ENCODE peak calls at places on chromosomes 16 and 17, in ten cellular contexts. One of them, this sample, is unnamed.

GRCh38 chr17:21363776-21364642 is 12.1 kb upstream of the KCNJ12 start:
- DNase-seq in breast epithelium: no peak
- DNase-seq in heart left ventricle: no peak
- DNase-seq in neural progenitor cell: no peak
- DNase-seq in heart right ventricle: no peak
- DNase-seq in body of pancreas: no peak
- DNase-seq in Peyer's patch: no peak
- DNase-seq in mammary epithelial cell: no peak
- DNase-seq in endodermal cell: no peak
- DNase-seq in ovary: no peak
- DNase-seq in this sample: no peak

GRCh38 chr16:31072540-31073072 is 1.4 kb downstream of the ZNF668 start:
- DNase-seq in heart left ventricle: no peak
- DNase-seq in ovary: no peak
- DNase-seq in heart right ventricle: no peak
- DNase-seq in Peyer's patch: peak; percentile 33
- DNase-seq in mammary epithelial cell: peak; percentile 41
- DNase-seq in breast epithelium: no peak
- DNase-seq in endodermal cell: peak; percentile 63
- DNase-seq in neural progenitor cell: peak; percentile 39
- DNase-seq in body of pancreas: no peak
- DNase-seq in this sample: no peak

GRCh38 chr17:34571428-34572130 is 7.8 kb upstream of the TMEM132E start:
- DNase-seq in ovary: no peak
- DNase-seq in heart left ventricle: no peak
- DNase-seq in Peyer's patch: no peak
- DNase-seq in endodermal cell: no peak
- DNase-seq in neural progenitor cell: no peak
- DNase-seq in heart right ventricle: no peak
- DNase-seq in breast epithelium: no peak
- DNase-seq in body of pancreas: no peak
- DNase-seq in mammary epithelial cell: no peak
- DNase-seq in this sample: no peak

GRCh38 chr17:33523577-33523981 is 230.5 kb upstream of the ASIC2 start:
- DNase-seq in breast epithelium: no peak
- DNase-seq in neural progenitor cell: no peak
- DNase-seq in heart right ventricle: no peak
- DNase-seq in heart left ventricle: no peak
- DNase-seq in mammary epithelial cell: peak; percentile 5
- DNase-seq in body of pancreas: peak; percentile 6
- DNase-seq in ovary: no peak
- DNase-seq in Peyer's patch: no peak
- DNase-seq in endodermal cell: no peak
- DNase-seq in this sample: no peak

GRCh38 chr17:82972836-82973372 is 106.5 kb upstream of the METRNL start:
- DNase-seq in endodermal cell: peak; percentile 26
- DNase-seq in neural progenitor cell: no peak
- DNase-seq in ovary: no peak
- DNase-seq in heart left ventricle: no peak
- DNase-seq in body of pancreas: no peak
- DNase-seq in Peyer's patch: no peak
- DNase-seq in breast epithelium: no peak
- DNase-seq in mammary epithelial cell: no peak
- DNase-seq in heart right ventricle: no peak
- DNase-seq in this sample: no peak

GRCh38 chr17:33204701-33205100 is 88.4 kb downstream of the ASIC2 start:
- DNase-seq in heart right ventricle: no peak
- DNase-seq in Peyer's patch: no peak
- DNase-seq in mammary epithelial cell: no peak
- DNase-seq in neural progenitor cell: no peak
- DNase-seq in endodermal cell: no peak
- DNase-seq in ovary: no peak
- DNase-seq in heart left ventricle: no peak
- DNase-seq in body of pancreas: no peak
- DNase-seq in breast epithelium: no peak
- DNase-seq in this sample: no peak

GRCh38 chr17:73255671-73256181 is 6.0 kb downstream of the CPSF4L start:
- DNase-seq in heart right ventricle: peak; percentile 55
- DNase-seq in neural progenitor cell: peak; percentile 78
- DNase-seq in endodermal cell: peak; percentile 94
- DNase-seq in body of pancreas: peak; percentile 64
- DNase-seq in ovary: peak; percentile 74
- DNase-seq in breast epithelium: no peak
- DNase-seq in mammary epithelial cell: peak; percentile 53
- DNase-seq in heart left ventricle: peak; percentile 75
- DNase-seq in Peyer's patch: peak; percentile 32
- DNase-seq in this sample: peak; percentile 48

GRCh38 chr17:22694362-22695227 is 1002.3 kb downstream of the KCNJ18 start:
- DNase-seq in heart right ventricle: no peak
- DNase-seq in breast epithelium: no peak
- DNase-seq in body of pancreas: no peak
- DNase-seq in ovary: no peak
- DNase-seq in neural progenitor cell: no peak
- DNase-seq in mammary epithelial cell: no peak
- DNase-seq in heart left ventricle: no peak
- DNase-seq in endodermal cell: peak; percentile 61
- DNase-seq in Peyer's patch: no peak
- DNase-seq in this sample: no peak

GRCh38 chr17:4741544-4741943 is 1.8 kb upstream of the CXCL16 start:
- DNase-seq in heart left ventricle: no peak
- DNase-seq in endodermal cell: no peak
- DNase-seq in Peyer's patch: no peak
- DNase-seq in ovary: no peak
- DNase-seq in neural progenitor cell: no peak
- DNase-seq in body of pancreas: no peak
- DNase-seq in breast epithelium: no peak
- DNase-seq in heart right ventricle: no peak
- DNase-seq in mammary epithelial cell: no peak
- DNase-seq in this sample: no peak

GRCh38 chr17:4743216-4743615 is 3.5 kb upstream of the CXCL16 start:
- DNase-seq in endodermal cell: no peak
- DNase-seq in Peyer's patch: no peak
- DNase-seq in ovary: no peak
- DNase-seq in heart left ventricle: no peak
- DNase-seq in body of pancreas: no peak
- DNase-seq in breast epithelium: no peak
- DNase-seq in neural progenitor cell: no peak
- DNase-seq in mammary epithelial cell: no peak
- DNase-seq in heart right ventricle: no peak
- DNase-seq in this sample: no peak

GRCh38 chr17:4743898-4744297 is 4.2 kb upstream of the CXCL16 start:
- DNase-seq in neural progenitor cell: no peak
- DNase-seq in heart left ventricle: no peak
- DNase-seq in mammary epithelial cell: no peak
- DNase-seq in breast epithelium: no peak
- DNase-seq in endodermal cell: no peak
- DNase-seq in body of pancreas: no peak
- DNase-seq in ovary: no peak
- DNase-seq in heart right ventricle: no peak
- DNase-seq in Peyer's patch: no peak
- DNase-seq in this sample: no peak

GRCh38 chr17:4742133-4742532 is 2.4 kb upstream of the CXCL16 start:
- DNase-seq in ovary: no peak
- DNase-seq in mammary epithelial cell: no peak
- DNase-seq in heart left ventricle: no peak
- DNase-seq in endodermal cell: no peak
- DNase-seq in heart right ventricle: no peak
- DNase-seq in body of pancreas: no peak
- DNase-seq in breast epithelium: no peak
- DNase-seq in Peyer's patch: no peak
- DNase-seq in neural progenitor cell: no peak
- DNase-seq in this sample: no peak

DNA sequence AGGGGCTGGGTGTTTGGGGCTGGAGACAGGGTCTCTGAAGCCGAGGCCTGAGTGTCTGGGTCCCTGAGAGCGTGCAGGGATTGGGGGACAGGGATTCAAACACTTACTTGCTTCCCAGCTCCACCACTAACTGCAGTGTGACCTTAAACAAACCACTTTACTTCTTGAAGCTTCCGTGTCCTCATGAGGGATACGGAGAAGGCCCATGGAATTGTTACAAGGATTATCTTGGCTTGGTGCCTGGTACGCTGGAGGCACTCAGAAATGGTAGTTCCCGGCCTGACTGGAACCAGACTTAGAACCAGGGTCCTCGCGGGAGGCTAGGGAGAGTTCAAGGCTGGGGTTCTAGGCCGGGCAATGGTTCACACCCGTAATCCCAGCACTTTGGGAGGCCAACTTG is 2.9 kb upstream of the CXCL16 start:
- DNase-seq in ovary: no peak
- DNase-seq in breast epithelium: no peak
- DNase-seq in heart right ventricle: no peak
- DNase-seq in Peyer's patch: no peak
- DNase-seq in neural progenitor cell: no peak
- DNase-seq in mammary epithelial cell: no peak
- DNase-seq in body of pancreas: no peak
- DNase-seq in endodermal cell: no peak
- DNase-seq in heart left ventricle: no peak
- DNase-seq in this sample: no peak
- H3K36me3 ChIP-seq in ovary: no peaks in the 10 kb centered on the region
- H3K36me3 ChIP-seq in breast epithelium: no peaks in the 10 kb centered on the region
- H3K36me3 ChIP-seq in heart right ventricle: no peaks in the 10 kb centered on the region
- H3K36me3 ChIP-seq in Peyer's patch: no peaks in the 10 kb centered on the region
- H3K36me3 ChIP-seq in neural progenitor cell: no peaks in the 10 kb centered on the region
- H3K36me3 ChIP-seq in mammary epithelial cell: no peaks in the 10 kb centered on the region
- H3K36me3 ChIP-seq in body of pancreas: no peaks in the 10 kb centered on the region
- H3K36me3 ChIP-seq in endodermal cell: no peaks in the 10 kb centered on the region
- H3K36me3 ChIP-seq in heart left ventricle: no peaks in the 10 kb centered on the region
- H3K36me3 ChIP-seq in this sample: no peaks in the 10 kb centered on the region

GRCh38 chr16:88456356-88457292 is 3.5 kb downstream of the ZFPM1 start:
- DNase-seq in neural progenitor cell: no peak
- DNase-seq in heart left ventricle: no peak
- DNase-seq in mammary epithelial cell: peak; percentile 14
- DNase-seq in endodermal cell: no peak
- DNase-seq in ovary: no peak
- DNase-seq in Peyer's patch: peak; percentile 51
- DNase-seq in breast epithelium: no peak
- DNase-seq in heart right ventricle: no peak
- DNase-seq in body of pancreas: no peak
- DNase-seq in this sample: peak; percentile 77
- H3K27ac ChIP-seq in neural progenitor cell: no peak overlapping the region
- H3K27ac ChIP-seq in heart left ventricle: peak overlapping the region; percentile 39
- H3K27ac ChIP-seq in mammary epithelial cell: no peak overlapping the region
- H3K27ac ChIP-seq in endodermal cell: no peak overlapping the region
- H3K27ac ChIP-seq in ovary: no peak overlapping the region
- H3K27ac ChIP-seq in Peyer's patch: peak overlapping the region; percentile 92
- H3K27ac ChIP-seq in breast epithelium: no peak overlapping the region
- H3K27ac ChIP-seq in heart right ventricle: no peak overlapping the region
- H3K27ac ChIP-seq in body of pancreas: peak overlapping the region; percentile 87
- H3K27ac ChIP-seq in this sample: peak overlapping the region; percentile 55

GRCh38 chr16:35298460-35299243 is 1839.2 kb downstream of the TP53TG3F start:
- DNase-seq in Peyer's patch: no peak
- DNase-seq in body of pancreas: no peak
- DNase-seq in mammary epithelial cell: peak; percentile 38
- DNase-seq in neural progenitor cell: no peak
- DNase-seq in heart right ventricle: no peak
- DNase-seq in endodermal cell: no peak
- DNase-seq in heart left ventricle: no peak
- DNase-seq in ovary: no peak
- DNase-seq in breast epithelium: no peak
- DNase-seq in this sample: no peak
- H3K9me3 ChIP-seq in Peyer's patch: peaks cover 4% of the 10 kb centered on the region
- H3K9me3 ChIP-seq in body of pancreas: no peaks in the 10 kb centered on the region
- H3K9me3 ChIP-seq in mammary epithelial cell: no peaks in the 10 kb centered on the region
- H3K9me3 ChIP-seq in neural progenitor cell: no peaks in the 10 kb centered on the region
- H3K9me3 ChIP-seq in heart right ventricle: no peaks in the 10 kb centered on the region
- H3K9me3 ChIP-seq in endodermal cell: peaks cover 93% of the 10 kb centered on the region
- H3K9me3 ChIP-seq in heart left ventricle: no peaks in the 10 kb centered on the region
- H3K9me3 ChIP-seq in ovary: no peaks in the 10 kb centered on the region
- H3K9me3 ChIP-seq in breast epithelium: no peaks in the 10 kb centered on the region
- H3K9me3 ChIP-seq in this sample: no peaks in the 10 kb centered on the region

GRCh38 chr17:8151120-8151640 is 1.0 kb downstream of the PER1 start:
- DNase-seq in heart left ventricle: peak; percentile 95
- DNase-seq in ovary: peak; percentile 97
- DNase-seq in heart right ventricle: peak; percentile 96
- DNase-seq in body of pancreas: peak; percentile 80
- DNase-seq in mammary epithelial cell: peak; percentile 72
- DNase-seq in endodermal cell: peak; percentile 90
- DNase-seq in Peyer's patch: peak; percentile 88
- DNase-seq in neural progenitor cell: peak; percentile 86
- DNase-seq in breast epithelium: no peak
- DNase-seq in this sample: peak; percentile 96

GRCh38 chr17:8148560-8148959 is 3.6 kb downstream of the PER1 start:
- DNase-seq in endodermal cell: no peak
- DNase-seq in heart right ventricle: no peak
- DNase-seq in neural progenitor cell: no peak
- DNase-seq in mammary epithelial cell: no peak
- DNase-seq in breast epithelium: no peak
- DNase-seq in Peyer's patch: no peak
- DNase-seq in ovary: peak; percentile 35
- DNase-seq in body of pancreas: no peak
- DNase-seq in heart left ventricle: peak; percentile 48
- DNase-seq in this sample: no peak

GRCh38 chr17:8147805-8148404 is 4.3 kb downstream of the PER1 start:
- DNase-seq in heart right ventricle: no peak
- DNase-seq in heart left ventricle: peak; percentile 34
- DNase-seq in Peyer's patch: no peak
- DNase-seq in endodermal cell: no peak
- DNase-seq in neural progenitor cell: no peak
- DNase-seq in ovary: peak; percentile 40
- DNase-seq in body of pancreas: no peak
- DNase-seq in mammary epithelial cell: no peak
- DNase-seq in breast epithelium: no peak
- DNase-seq in this sample: no peak

GRCh38 chr17:8150194-8151119 is 1.7 kb downstream of the PER1 start:
- DNase-seq in heart left ventricle: peak; percentile 51
- DNase-seq in endodermal cell: no peak
- DNase-seq in body of pancreas: no peak
- DNase-seq in Peyer's patch: no peak
- DNase-seq in neural progenitor cell: no peak
- DNase-seq in ovary: peak; percentile 57
- DNase-seq in heart right ventricle: peak; percentile 25
- DNase-seq in mammary epithelial cell: no peak
- DNase-seq in breast epithelium: no peak
- DNase-seq in this sample: no peak

DNA sequence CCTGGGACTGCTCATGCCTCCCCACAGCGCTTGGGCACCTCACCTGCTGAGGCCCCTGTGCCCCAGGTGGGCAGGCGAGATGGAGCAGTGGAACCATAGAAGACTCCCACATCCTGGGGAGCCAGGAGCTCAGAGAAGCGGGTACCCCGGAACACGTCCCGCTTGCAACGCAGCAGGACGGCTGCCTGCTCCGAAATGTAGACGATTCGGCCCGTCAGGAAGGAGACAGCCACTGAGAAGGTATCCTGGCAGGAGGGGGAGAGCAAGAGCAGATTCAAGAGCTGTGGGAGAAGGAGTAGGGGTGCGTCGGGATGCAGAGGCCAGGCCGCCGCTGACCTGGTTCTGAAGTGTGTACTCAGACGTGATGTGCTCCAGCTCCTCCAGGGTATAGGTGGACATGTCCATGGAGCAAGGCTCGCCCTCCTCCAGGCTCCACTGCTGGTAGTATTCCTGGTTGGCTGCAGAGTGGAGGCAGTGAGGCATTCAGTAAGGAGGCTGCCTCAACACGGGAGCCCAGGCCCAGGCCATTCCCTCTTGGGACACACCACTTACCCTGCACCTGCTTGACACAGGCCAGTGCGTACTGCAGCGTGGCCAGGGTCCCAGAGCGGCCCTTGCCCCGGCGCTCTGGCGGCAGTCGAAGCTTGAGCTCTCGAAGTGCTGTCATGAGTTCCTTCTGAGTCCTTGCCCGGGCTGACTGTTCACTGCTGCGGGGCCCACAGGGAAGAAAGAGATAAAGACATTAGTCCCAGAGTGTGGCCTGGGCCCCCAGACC is 2.6 kb downstream of the PER1 start:
- DNase-seq in ovary: peak; percentile 53
- DNase-seq in endodermal cell: no peak
- DNase-seq in heart right ventricle: peak; percentile 13
- DNase-seq in body of pancreas: no peak
- DNase-seq in heart left ventricle: peak; percentile 63
- DNase-seq in neural progenitor cell: no peak
- DNase-seq in mammary epithelial cell: no peak
- DNase-seq in breast epithelium: no peak
- DNase-seq in Peyer's patch: no peak
- DNase-seq in this sample: no peak
- H3K36me3 ChIP-seq in ovary: no peaks in the 10 kb centered on the region
- H3K36me3 ChIP-seq in endodermal cell: peaks cover 53% of the 10 kb centered on the region
- H3K36me3 ChIP-seq in heart right ventricle: peaks cover 42% of the 10 kb centered on the region
- H3K36me3 ChIP-seq in body of pancreas: peaks cover 51% of the 10 kb centered on the region
- H3K36me3 ChIP-seq in heart left ventricle: peaks cover 6% of the 10 kb centered on the region
- H3K36me3 ChIP-seq in neural progenitor cell: no peaks in the 10 kb centered on the region
- H3K36me3 ChIP-seq in mammary epithelial cell: peaks cover 35% of the 10 kb centered on the region
- H3K36me3 ChIP-seq in breast epithelium: peaks cover 41% of the 10 kb centered on the region
- H3K36me3 ChIP-seq in Peyer's patch: peaks cover 9% of the 10 kb centered on the region
- H3K36me3 ChIP-seq in this sample: peaks cover 41% of the 10 kb centered on the region